ENCODE peak calls at places on chromosomes 16 and 17, in nine cellular contexts. E, X, M, P, S, Q, Y, Z and U are unnamed samples.

GRCh38 chr17:3526491-3526890 is 31.1 kb downstream of the TRPV3 start:
- DNase-seq in M (no peak), S (no peak), P (no peak), X (no peak), Q (no peak), Y (no peak), E (no peak), Z (no peak), U (no peak)

GRCh38 chr17:78839762-78840529 is 668 bp downstream of the USP36 start:
- DNase-seq in M (peak), S (peak), Z (peak), X (no peak), P (peak), E (peak), Q (no peak), Y (peak), U (no peak)

GRCh38 chr17:64779344-64780095 is 117.4 kb upstream of the SMURF2 start:
- DNase-seq in M (no peak), S (no peak), P (no peak), Q (no peak), Y (peak), Z (no peak), X (no peak), E (no peak), U (no peak)

GRCh38 chr16:50859628-50860360 is 117.9 kb downstream of the CYLD start:
- DNase-seq in E (no peak), Z (no peak), X (no peak), S (no peak), M (no peak), P (no peak), Y (no peak), Q (no peak), U (no peak)

GRCh38 chr17:67628580-67629013 is 89.1 kb upstream of the NOL11 start:
- DNase-seq in Y (peak), S (no peak), X (no peak), M (peak), P (peak), Z (peak), E (peak), Q (no peak), U (peak)

GRCh38 chr16:87790278-87791023 is 24.7 kb upstream of the KLHDC4 start:
- DNase-seq in P (peak), Y (no peak), Z (no peak), Q (no peak), S (no peak), E (no peak), X (no peak), M (no peak), U (no peak)

GRCh38 chr16:86765389-86766026 is 187.2 kb downstream of the FOXL1 start:
- DNase-seq in Z (no peak), P (no peak), E (no peak), Y (no peak), S (no peak), X (no peak), M (no peak), Q (no peak), U (no peak)

GRCh38 chr16:23125277-23125676 is 24.0 kb downstream of the USP31 start:
- DNase-seq in M (no peak), S (no peak), Z (no peak), E (no peak), P (no peak), X (no peak), Y (no peak), Q (no peak), U (peak)

GRCh38 chr17:15411556-15412198 is 55.7 kb downstream of the CDRT4 start:
- DNase-seq in Z (no peak), S (no peak), E (no peak), Q (no peak), P (no peak), M (no peak), X (no peak), Y (no peak), U (no peak)

GRCh38 chr17:48240122-48240521 is 132.6 kb downstream of the SNX11 start:
- DNase-seq in X (no peak), Q (no peak), P (no peak), E (no peak), M (no peak), Z (no peak), S (no peak), Y (no peak), U (no peak)

GRCh38 chr16:57029161-57030160 is 40.1 kb downstream of the NLRC5 start:
- DNase-seq in S (no peak), X (no peak), Q (no peak), M (no peak), Y (no peak), Z (peak), E (no peak), P (peak), U (no peak)

GRCh38 chr16:68064791-68065365 is 20.3 kb upstream of the NFATC3 start:
- DNase-seq in Z (peak), Q (peak), P (peak), M (peak), Y (peak), E (peak), S (peak), X (no peak), U (peak)

GRCh38 chr17:72296456-72296855 is 175.6 kb downstream of the SOX9 start:
- DNase-seq in X (peak), M (no peak), Q (no peak), Z (no peak), P (peak), Y (no peak), S (no peak), E (no peak), U (no peak)

GRCh38 chr16:85328665-85329058 is 216.4 kb upstream of the CIBAR2 start:
- DNase-seq in Y (no peak), M (no peak), Q (no peak), Z (no peak), P (no peak), E (no peak), S (no peak), X (no peak), U (peak)

GRCh38 chr16:50515218-50515617 is 33.0 kb upstream of the NKD1 start:
- DNase-seq in X (no peak), Z (no peak), M (no peak), E (no peak), P (no peak), Y (no peak), Q (no peak), S (no peak), U (no peak)

GRCh38 chr17:44005865-44006580 is 1.6 kb downstream of the NAGS start:
- DNase-seq in Y (peak), X (no peak), P (no peak), S (peak), E (peak), Z (peak), M (no peak), Q (no peak), U (no peak)

GRCh38 chr16:11016524-11016988 is 72.2 kb downstream of the CLEC16A start:
- DNase-seq in Y (no peak), X (no peak), E (no peak), P (no peak), S (no peak), Q (no peak), M (no peak), Z (peak), U (no peak)

GRCh38 chr16:4700997-4701743 is 7.8 kb downstream of the NUDT16L1 start:
- DNase-seq in P (no peak), Z (no peak), Y (no peak), Q (no peak), M (no peak), X (no peak), E (no peak), S (no peak), U (no peak)

GRCh38 chr16:84013787-84014569 is 28.6 kb downstream of the SLC38A8 start:
- DNase-seq in S (peak), Y (peak), E (peak), M (no peak), P (peak), Q (no peak), X (no peak), Z (peak), U (peak)

GRCh38 chr16:50497592-50497991 is 50.6 kb upstream of the NKD1 start:
- DNase-seq in X (peak), Z (peak), M (no peak), P (peak), S (no peak), Q (no peak), Y (peak), E (no peak), U (no peak)

GRCh38 chr17:73719588-73720071 is 75.4 kb upstream of the SDK2 start:
- DNase-seq in E (no peak), M (peak), Q (peak), Z (no peak), X (no peak), S (no peak), P (no peak), Y (no peak), U (no peak)

GRCh38 chr16:16042076-16042475 is 92.7 kb downstream of the ABCC1 start:
- DNase-seq in X (peak), P (peak), S (no peak), M (peak), Q (peak), Y (no peak), E (no peak), Z (peak), U (no peak)

GRCh38 chr16:23584186-23585076 is 11.7 kb downstream of the NDUFAB1 start:
- DNase-seq in P (no peak), M (no peak), S (no peak), E (no peak), Y (no peak), X (no peak), Q (no peak), Z (no peak), U (no peak)

GRCh38 chr17:7989781-7990655 is 12.4 kb upstream of the GUCY2D start:
- DNase-seq in P (peak), Z (peak), Y (peak), Q (peak), X (no peak), E (peak), M (peak), S (peak), U (peak)

GRCh38 chr17:1008008-1008761 is 11.3 kb downstream of the TIMM22 start:
- DNase-seq in Z (no peak), P (no peak), S (no peak), Q (no peak), Y (no peak), E (no peak), X (no peak), M (no peak), U (no peak)

GRCh38 chr17:68431661-68432071 is 25.6 kb downstream of the WIPI1 start:
- DNase-seq in S (no peak), M (no peak), Q (no peak), E (no peak), Z (peak), P (peak), X (no peak), Y (peak), U (peak)

GRCh38 chr16:59192551-59193199 is 458.6 kb upstream of the GOT2 start:
- DNase-seq in M (no peak), E (no peak), Q (no peak), S (no peak), X (no peak), Z (peak), P (peak), Y (peak), U (peak)

GRCh38 chr16:79449067-79449466 is 151.5 kb downstream of the MAF start:
- DNase-seq in M (no peak), Z (no peak), Q (no peak), Y (no peak), X (no peak), P (no peak), E (no peak), S (no peak), U (no peak)